ENCODE peak calls at places on chromosomes 2 and 18, in six cellular contexts. B is mesenchymal stem cell, E is trophoblast cell, K is IMR-90, C is neuronal stem cell, Q is H1. D is an unnamed sample.

GRCh38 chr18:7662866-7663265 is 95.8 kb downstream of the PTPRM start:
- DNase-seq in Q (no peak), B (no peak), E (no peak), K (no peak), C (no peak), D (no peak)

GRCh38 chr18:78957140-78957539 is 22.5 kb upstream of the SALL3 start:
- DNase-seq in K (no peak), C (no peak), E (no peak), Q (no peak), B (no peak), D (no peak)

GRCh38 chr2:95719473-95720060 is 127.8 kb downstream of the TRIM43 start:
- DNase-seq in E (no peak), C (no peak), K (no peak), Q (no peak), B (no peak), D (no peak)

GRCh38 chr2:224951723-224952481 is 90.4 kb downstream of the DOCK10 start:
- DNase-seq in C (no peak), B (no peak), E (no peak), Q (no peak), K (peak), D (no peak)

GRCh38 chr2:109481196-109481555 is 132.6 kb downstream of the SEPTIN10 start:
- DNase-seq in Q (no peak), E (peak), K (no peak), B (no peak), C (no peak), D (no peak)

GRCh38 chr2:127649684-127650040 is 3.7 kb downstream of the GPR17 start:
- DNase-seq in Q (peak), K (peak), B (peak), C (peak), E (peak), D (peak)

GRCh38 chr2:126748188-126748760 is 92.3 kb downstream of the GYPC start:
- DNase-seq in K (no peak), B (no peak), C (no peak), E (no peak), Q (no peak), D (no peak)

GRCh38 chr18:9771261-9771976 is 63.3 kb downstream of the RAB31 start:
- DNase-seq in Q (peak), E (peak), C (peak), K (peak), B (peak), D (peak)

GRCh38 chr2:19287324-19287723 is 71.1 kb downstream of the OSR1 start:
- DNase-seq in C (no peak), B (no peak), Q (no peak), E (peak), K (peak), D (no peak)

GRCh38 chr18:35851286-35851967 is 121.1 kb upstream of the RMP24 start:
- DNase-seq in Q (peak), C (no peak), K (no peak), E (no peak), B (no peak), D (peak)

GRCh38 chr18:66511810-66512209 is 92.1 kb downstream of the CDH19 start:
- DNase-seq in Q (no peak), C (no peak), K (no peak), E (no peak), B (peak), D (peak)

GRCh38 chr2:132484144-132484543 is 67.5 kb downstream of the GPR39 start:
- DNase-seq in K (no peak), E (no peak), C (no peak), B (no peak), Q (no peak), D (no peak)

GRCh38 chr2:105102963-105103421 is 65.1 kb downstream of the MRPS9 start:
- DNase-seq in C (peak), E (peak), K (peak), B (peak), Q (peak), D (peak)

GRCh38 chr18:28729321-28729720 is 552.4 kb upstream of the CDH2 start:
- DNase-seq in K (peak), Q (no peak), B (no peak), C (no peak), E (peak), D (no peak)

GRCh38 chr2:68706637-68707036 is 28.0 kb upstream of the ARHGAP25 start:
- DNase-seq in E (no peak), C (no peak), Q (no peak), B (no peak), K (no peak), D (no peak)

GRCh38 chr2:208036357-208036756 is 11.0 kb upstream of the PLEKHM3 start:
- DNase-seq in Q (no peak), C (no peak), B (peak), K (peak), E (peak), D (no peak)

GRCh38 chr2:42872736-42873135 is 80.4 kb upstream of the HAAO start:
- DNase-seq in C (no peak), K (no peak), E (no peak), Q (no peak), B (no peak), D (no peak)

GRCh38 chr2:75526842-75527241 is 33.9 kb downstream of the EVA1A start:
- DNase-seq in K (no peak), B (no peak), C (no peak), Q (no peak), E (no peak), D (no peak)

GRCh38 chr2:26514045-26514444 is 36.1 kb upstream of the OTOF start:
- DNase-seq in Q (no peak), C (no peak), E (no peak), B (no peak), K (no peak), D (no peak)

GRCh38 chr2:173300458-173300857 is 54.2 kb upstream of the CDCA7 start:
- DNase-seq in C (no peak), K (no peak), B (no peak), Q (no peak), E (peak), D (peak)

GRCh38 chr18:47736376-47737140 is 193.9 kb downstream of the SMAD2 start:
- DNase-seq in Q (peak), C (no peak), K (no peak), E (no peak), B (no peak), D (no peak)

GRCh38 chr2:237696471-237696870 is 69.1 kb downstream of the LRRFIP1 start:
- DNase-seq in C (no peak), B (peak), E (no peak), K (no peak), Q (no peak), D (no peak)

GRCh38 chr2:69779258-69779989 is 37.5 kb downstream of the ANXA4 start:
- DNase-seq in Q (no peak), C (no peak), B (no peak), K (peak), E (peak), D (peak)

GRCh38 chr2:9984217-9984739 is 32.8 kb downstream of the GRHL1 start:
- DNase-seq in C (peak), B (peak), K (peak), E (peak), Q (no peak), D (peak)

GRCh38 chr2:116057538-116057937 is 1615.1 kb downstream of the DPP10 start:
- DNase-seq in K (no peak), B (no peak), E (no peak), C (no peak), Q (peak), D (peak)

GRCh38 chr2:242031481-242032019 is 162.0 kb downstream of the RTP5 start:
- DNase-seq in C (no peak), Q (peak), E (no peak), K (peak), B (peak), D (no peak)

GRCh38 chr18:79476918-79477685 is 81.4 kb downstream of the NFATC1 start:
- DNase-seq in B (no peak), E (peak), Q (no peak), C (no peak), K (no peak), D (no peak)

GRCh38 chr2:70525032-70525431 is 28.6 kb downstream of the TGFA start:
- DNase-seq in B (no peak), Q (no peak), C (no peak), K (no peak), E (no peak), D (no peak)

GRCh38 chr18:26703170-26703933 is 155.0 kb upstream of the KCTD1 start:
- DNase-seq in K (no peak), B (no peak), C (no peak), Q (no peak), E (no peak), D (peak)

GRCh38 chr2:180893752-180894151 is 86.7 kb upstream of the UBE2E3 start:
- DNase-seq in E (no peak), C (no peak), Q (no peak), B (no peak), K (no peak), D (no peak)

GRCh38 chr2:196263181-196263747 is 91.9 kb upstream of the STK17B start:
- DNase-seq in Q (no peak), E (peak), B (peak), K (peak), C (no peak), D (no peak)

GRCh38 chr2:26178746-26179436 is 6.0 kb downstream of the GAREM2 start:
- DNase-seq in B (peak), K (no peak), E (peak), C (peak), Q (peak), D (peak)

GRCh38 chr2:55779459-55780421 is 86.1 kb upstream of the PNPT1 start:
- DNase-seq in Q (no peak), C (no peak), B (peak), K (peak), E (peak), D (peak)

GRCh38 chr2:111617299-111617803 is 266.6 kb downstream of the ANAPC1 start:
- DNase-seq in B (peak), K (peak), E (no peak), C (no peak), Q (no peak), D (peak)

GRCh38 chr2:212005077-212005671 is 533.4 kb downstream of the ERBB4 start:
- DNase-seq in K (peak), Q (peak), E (peak), C (peak), B (peak), D (peak)

GRCh38 chr18:44729631-44730101 is 49.0 kb downstream of the SETBP1 start:
- DNase-seq in E (peak), Q (no peak), K (peak), C (no peak), B (peak), D (peak)

GRCh38 chr2:45494275-45494977 is 116.6 kb downstream of the SRBD1 start:
- DNase-seq in Q (no peak), C (peak), E (peak), K (peak), B (peak), D (peak)

GRCh38 chr2:127277028-127277427 is 16.9 kb downstream of the ERCC3 start:
- DNase-seq in Q (no peak), K (peak), B (peak), C (no peak), E (no peak), D (no peak)

GRCh38 chr2:212611026-212611425 is 72.4 kb upstream of the ERBB4 start:
- DNase-seq in Q (no peak), B (no peak), E (peak), C (no peak), K (no peak), D (peak)

GRCh38 chr18:13800505-13801259 is 23.3 kb upstream of the MC5R start:
- DNase-seq in B (no peak), C (peak), E (peak), Q (peak), K (peak), D (peak)

GRCh38 chr18:13797157-13797611 is 26.8 kb upstream of the MC5R start:
- DNase-seq in K (no peak), C (no peak), Q (no peak), B (no peak), E (peak), D (no peak)

GRCh38 chr18:13799396-13799795 is 24.6 kb upstream of the MC5R start:
- DNase-seq in K (no peak), B (no peak), E (no peak), C (no peak), Q (no peak), D (no peak)

GRCh38 chr18:13793819-13794218 is 30.1 kb upstream of the MC5R start:
- DNase-seq in Q (no peak), C (no peak), E (no peak), K (no peak), B (no peak), D (peak)

GRCh38 chr18:13796515-13796914 is 27.4 kb upstream of the MC5R start:
- DNase-seq in C (no peak), K (no peak), E (no peak), B (no peak), Q (no peak), D (no peak)
- H3K4me2 ChIP-seq in C (no peak), K (no peak), E (no peak), B (no peak), Q (no peak), D (no peak)

DNA sequence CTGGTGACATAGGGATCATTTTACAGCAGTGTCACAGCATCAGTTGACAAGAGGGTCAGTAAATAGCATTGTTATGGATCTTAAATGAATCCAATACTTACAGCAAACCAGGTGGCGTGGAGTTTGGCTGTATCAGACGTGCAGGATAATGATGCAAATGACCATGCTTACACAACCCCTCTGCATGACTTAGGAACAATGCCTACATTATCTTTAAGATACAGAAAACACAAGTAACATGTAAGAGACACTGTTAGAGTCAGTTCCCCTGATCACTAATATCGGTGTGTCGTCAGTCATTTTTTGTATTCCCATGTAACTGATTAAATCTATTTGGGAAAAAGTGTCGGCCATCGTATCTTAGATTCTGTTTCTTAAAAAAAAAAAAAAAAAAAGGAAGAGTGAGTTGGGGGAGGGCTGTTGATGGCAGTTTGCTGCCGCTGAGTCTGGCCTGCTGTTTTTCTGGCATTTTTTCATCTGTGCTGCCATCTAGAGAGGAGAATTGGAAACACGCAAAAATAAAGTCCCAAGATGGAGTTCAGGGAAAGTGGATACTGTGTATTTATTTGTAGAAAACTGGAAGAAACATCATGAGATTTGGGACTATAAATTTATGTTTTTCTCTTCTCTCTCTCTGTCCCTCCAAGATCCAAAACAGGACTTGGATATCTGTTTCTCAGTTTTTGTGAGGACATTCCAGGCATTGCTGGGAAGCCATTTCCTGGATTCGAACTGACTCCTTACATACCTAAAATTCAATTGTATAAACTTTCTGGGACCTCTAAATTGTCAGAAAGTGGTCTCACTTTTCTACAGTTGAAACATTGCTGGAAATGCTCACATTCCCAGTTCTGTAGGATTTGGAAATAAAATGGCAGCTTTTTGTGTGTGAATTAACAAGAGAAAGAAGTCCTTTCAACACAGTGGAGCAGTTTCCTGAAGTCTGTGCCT is 60.3 kb upstream of the AGPS start:
- DNase-seq in K (peak), Q (no peak), B (peak), C (peak), E (peak), D (peak)
- H2AK5ac ChIP-seq in K (peak), Q (no peak), B (no peak), C (no peak), E (no peak), D (no peak)

DNA sequence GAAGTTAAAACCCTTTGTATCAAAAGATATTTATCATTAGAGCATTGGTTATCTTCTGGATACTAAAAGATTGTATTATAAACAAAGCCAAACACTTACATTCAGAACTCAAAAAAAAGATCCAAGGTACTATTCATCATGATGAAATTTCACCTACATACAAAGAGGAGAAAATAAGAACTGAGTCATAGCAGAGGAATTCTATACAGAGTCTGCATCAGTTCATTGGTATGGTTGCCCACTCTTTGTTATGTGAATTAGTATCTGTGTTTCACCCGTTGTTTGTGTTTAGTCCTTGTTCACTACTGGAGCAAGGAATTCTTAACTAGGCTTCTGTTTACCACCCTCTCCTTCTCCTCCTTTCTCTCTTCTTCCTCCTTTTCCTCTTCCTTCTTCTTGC is 157.9 kb downstream of the LNPK start:
- DNase-seq in E (peak), K (peak), Q (no peak), C (no peak), B (peak), D (peak)
- H3K4me3 ChIP-seq in E (no peak), K (no peak), Q (peak), C (no peak), B (no peak), D (no peak)

GRCh38 chr2:160869411-160869810 is 290.8 kb upstream of the TANK start:
- DNase-seq in B (peak), K (peak), C (no peak), E (no peak), Q (no peak), D (no peak)
- H3K4me2 ChIP-seq in B (no peak), K (peak), C (no peak), E (no peak), Q (no peak), D (no peak)

DNA sequence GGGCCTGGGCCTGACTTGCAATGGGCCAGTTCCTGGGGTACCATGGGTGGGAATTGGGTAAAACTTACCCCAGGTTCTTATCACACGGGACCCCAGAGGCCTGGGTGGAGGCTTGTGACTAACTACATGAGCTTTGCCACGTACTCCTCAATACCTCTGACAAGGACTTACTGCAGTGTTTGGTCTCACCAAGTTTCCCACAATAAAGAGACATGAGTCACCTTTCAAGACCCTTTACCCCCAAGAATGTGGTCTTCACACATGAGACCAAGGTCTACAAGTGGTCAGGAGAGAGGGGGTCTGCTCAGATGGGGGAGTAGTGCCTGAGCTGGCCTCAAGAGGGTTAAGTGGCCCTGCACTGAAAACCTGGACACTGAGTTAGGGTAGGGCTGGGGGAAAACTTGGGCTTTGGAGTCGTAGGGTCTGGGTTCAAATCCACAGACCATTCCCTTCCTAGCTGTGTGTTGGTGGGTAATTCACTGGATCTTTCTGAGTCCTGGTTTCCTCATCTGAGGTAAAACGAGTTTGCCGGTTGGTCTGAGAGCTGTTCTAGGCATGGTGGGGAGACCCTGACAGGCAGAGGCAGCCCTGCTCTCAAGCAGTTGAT is 2.0 kb upstream of the GNLY start:
- DNase-seq in E (no peak), C (no peak), Q (no peak), B (no peak), K (no peak), D (no peak)
- H2AK5ac ChIP-seq in E (no peak), C (peak), Q (no peak), B (no peak), K (peak), D (no peak)

DNA sequence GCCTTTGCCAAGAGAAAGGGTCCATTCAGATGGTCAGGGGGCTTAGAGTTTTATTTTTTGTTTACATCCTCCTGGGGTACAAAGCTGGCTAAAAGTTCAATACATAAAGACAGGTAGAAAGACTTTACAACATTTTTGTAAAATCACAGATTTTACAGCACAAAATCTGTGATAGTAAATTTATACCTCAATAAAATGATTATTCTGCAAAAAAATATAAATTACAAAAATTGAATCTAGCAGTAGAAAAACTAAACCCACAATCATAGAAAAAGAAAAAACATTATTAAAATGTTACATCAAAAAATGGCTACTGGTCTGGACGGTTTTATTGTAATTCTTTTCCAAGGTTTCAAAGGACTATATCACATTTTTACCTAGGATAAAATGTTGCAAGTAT is 674.2 kb upstream of the CHAC2 start:
- DNase-seq in C (no peak), B (no peak), K (no peak), Q (no peak), E (no peak), D (no peak)
- H3K4me3 ChIP-seq in C (no peak), B (no peak), K (no peak), Q (no peak), E (no peak), D (no peak)

GRCh38 chr2:233331536-233331935 is 22.8 kb upstream of the DGKD start:
- DNase-seq in K (no peak), C (no peak), B (no peak), Q (no peak), E (peak), D (no peak)
- H3K4me2 ChIP-seq in K (no peak), C (no peak), B (no peak), Q (no peak), E (no peak), D (no peak)

GRCh38 chr2:101120124-101120996 is 30.8 kb downstream of the TBC1D8 start:
- DNase-seq in C (no peak), E (peak), K (peak), Q (no peak), B (peak), D (no peak)
- H2AK5ac ChIP-seq in C (no peak), E (no peak), K (peak), Q (no peak), B (no peak), D (no peak)

DNA sequence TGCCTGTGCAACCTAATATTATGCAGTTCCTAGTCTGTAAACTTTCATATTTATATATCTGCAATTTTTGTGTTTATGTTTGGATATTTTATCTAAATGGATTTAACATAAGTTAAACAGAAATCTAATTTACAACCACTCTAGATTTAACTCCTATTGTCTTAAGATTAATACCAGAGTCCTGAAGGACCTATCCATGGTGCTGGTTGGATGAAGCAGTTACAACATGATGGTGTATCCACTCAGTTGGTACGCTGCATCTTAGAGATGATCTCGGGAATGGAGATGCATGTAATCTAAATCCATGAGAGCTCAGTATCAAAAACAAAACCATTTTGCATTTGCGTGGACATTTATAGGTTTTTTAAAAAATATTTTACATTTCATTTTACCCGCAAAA is 745.9 kb upstream of the SLC8A1 start:
- DNase-seq in B (no peak), Q (no peak), C (no peak), K (no peak), E (no peak), D (peak)
- H3K4me3 ChIP-seq in B (no peak), Q (no peak), C (no peak), K (no peak), E (no peak), D (no peak)